ENCODE peak calls at places on chromosome 5, in five cellular contexts. Y is A549, N is suprapubic skin, I is stomach, C is ovary. U is an unnamed sample.

GRCh38 chr5:14707811-14708210 is 43.3 kb downstream of the OTULIN start:
- DNase-seq in Y (no peak), C (no peak), N (no peak), I (no peak), U (no peak)

GRCh38 chr5:39721394-39721793 is 296.6 kb upstream of the DAB2 start:
- DNase-seq in Y (no peak), I (no peak), C (no peak), N (no peak), U (no peak)

GRCh38 chr5:126780165-126780827 is 3.4 kb downstream of the LMNB1 start:
- DNase-seq in C (peak; percentile 23), I (peak; percentile 38), Y (peak; percentile 73), N (no peak), U (no peak)

GRCh38 chr5:151126199-151126645 is 31.4 kb downstream of the ANXA6 start:
- DNase-seq in Y (peak; percentile 74), C (peak; percentile 75), N (no peak), I (peak; percentile 82), U (no peak)

GRCh38 chr5:149617760-149618306 is 36.5 kb downstream of the ARHGEF37 start:
- DNase-seq in Y (no peak), I (no peak), N (no peak), C (no peak), U (no peak)

GRCh38 chr5:38994329-38994927 is 79.8 kb downstream of the RICTOR start:
- DNase-seq in N (no peak), Y (peak; percentile 24), C (no peak), I (no peak), U (no peak)

GRCh38 chr5:132017316-132017715 is 5.9 kb upstream of the ACSL6 start:
- DNase-seq in N (no peak), I (no peak), C (no peak), Y (no peak), U (no peak)

GRCh38 chr5:162372265-162372664 is 304.7 kb downstream of the GABRG2 start:
- DNase-seq in N (no peak), I (no peak), C (no peak), Y (no peak), U (no peak)

GRCh38 chr5:15902050-15902449 is 277.5 kb downstream of the MARCHF11 start:
- DNase-seq in Y (no peak), C (no peak), I (no peak), N (no peak), U (no peak)

GRCh38 chr5:33850100-33850594 is 41.6 kb downstream of the ADAMTS12 start:
- DNase-seq in I (no peak), N (no peak), C (no peak), Y (no peak), U (no peak)

GRCh38 chr5:6362846-6363245 is 15.5 kb downstream of the MED10 start:
- DNase-seq in C (no peak), Y (no peak), I (peak; percentile 14), N (no peak), U (no peak)

GRCh38 chr5:54460181-54460919 is 4.9 kb downstream of the HSPB3 start:
- DNase-seq in N (no peak), Y (no peak), I (no peak), C (no peak), U (no peak)

GRCh38 chr5:124677376-124677998 is 69.0 kb downstream of the ZNF608 start:
- DNase-seq in N (no peak), I (no peak), C (no peak), Y (no peak), U (no peak)

GRCh38 chr5:65262094-65262493 is 219.6 kb downstream of the ADAMTS6 start:
- DNase-seq in N (no peak), I (no peak), Y (no peak), C (peak; percentile 33), U (no peak)

GRCh38 chr5:173689713-173690360 is 73.4 kb upstream of the BOD1 start:
- DNase-seq in I (peak; percentile 59), C (no peak), Y (peak; percentile 88), N (no peak), U (no peak)

GRCh38 chr5:72065751-72066255 is 41.5 kb upstream of the MAP1B start:
- DNase-seq in N (no peak), Y (peak; percentile 25), I (no peak), C (no peak), U (no peak)

DNA sequence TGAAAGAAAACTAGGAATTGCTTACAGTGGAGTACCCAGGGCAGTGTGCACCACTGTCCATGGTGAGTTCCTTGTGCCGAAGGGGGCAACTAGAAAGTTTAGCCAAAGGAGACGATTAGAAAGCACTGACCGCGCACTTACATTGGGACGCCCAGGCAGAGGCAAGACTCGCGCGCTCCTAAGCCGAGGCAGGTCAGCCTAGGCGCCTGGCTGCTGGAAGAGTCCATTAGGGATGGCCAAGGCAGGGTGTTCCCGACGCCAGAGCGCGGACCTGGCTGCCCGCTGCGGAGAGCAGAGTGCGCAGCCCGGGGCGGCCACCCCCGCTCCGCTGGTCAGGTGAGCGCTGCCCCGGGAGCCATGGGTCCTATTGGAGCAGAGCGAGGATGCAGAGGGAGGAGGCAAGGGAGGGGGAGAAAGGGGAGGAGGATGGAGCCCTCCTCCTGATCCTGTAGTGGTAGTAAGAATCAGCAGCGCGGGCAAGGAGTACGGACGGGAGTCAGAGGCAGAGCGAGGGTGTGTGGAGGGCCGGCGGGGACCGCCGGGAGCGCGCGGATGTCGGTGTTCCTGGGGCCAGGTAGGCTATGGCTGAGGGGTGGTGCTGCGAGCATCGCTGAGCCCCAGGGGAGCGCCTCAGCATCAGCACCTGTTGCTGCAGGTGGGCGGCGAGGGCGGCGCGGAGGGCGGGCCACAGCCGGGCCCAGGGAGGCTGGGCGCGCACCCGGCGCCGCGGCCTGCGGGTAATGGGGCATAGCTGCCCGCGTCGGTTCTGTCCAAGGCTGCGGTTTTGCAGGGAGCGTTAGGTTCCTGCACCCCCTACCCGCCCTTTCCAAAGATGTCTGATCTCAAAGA is at the start of gene ADGRV1:
- DNase-seq in I (peak; percentile 77), C (peak; percentile 34), Y (peak; percentile 8), N (no peak), U (no peak)
- H3K27ac ChIP-seq in I (peak within 1 kb of the TSS; percentile 15), C (no peak within 1 kb of the TSS), Y (no peak within 1 kb of the TSS), N (no peak within 1 kb of the TSS), U (no peak within 1 kb of the TSS)

DNA sequence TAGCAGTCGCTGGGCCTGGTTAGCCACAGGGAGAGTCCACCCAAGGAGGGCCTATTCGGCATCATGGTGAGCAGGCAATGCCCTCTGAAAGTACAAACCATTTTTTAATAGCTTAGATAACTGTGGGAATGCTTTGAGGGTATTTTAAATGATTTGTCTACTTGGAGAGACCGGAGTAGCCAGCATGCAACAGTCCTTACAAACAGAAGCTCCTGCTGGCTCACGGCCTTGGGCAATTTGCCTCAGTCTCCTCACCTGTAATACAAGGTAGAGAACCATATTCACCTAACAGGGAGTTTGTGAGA is 128.8 kb downstream of the COL23A1 start:
- DNase-seq in I (no peak), N (no peak), Y (no peak), C (no peak), U (no peak)
- H3K9me3 ChIP-seq in I (no peaks in the 10 kb centered on the region), N (no peaks in the 10 kb centered on the region), Y (peaks cover 16% of the 10 kb centered on the region), C (no peaks in the 10 kb centered on the region), U (no peaks in the 10 kb centered on the region)

DNA sequence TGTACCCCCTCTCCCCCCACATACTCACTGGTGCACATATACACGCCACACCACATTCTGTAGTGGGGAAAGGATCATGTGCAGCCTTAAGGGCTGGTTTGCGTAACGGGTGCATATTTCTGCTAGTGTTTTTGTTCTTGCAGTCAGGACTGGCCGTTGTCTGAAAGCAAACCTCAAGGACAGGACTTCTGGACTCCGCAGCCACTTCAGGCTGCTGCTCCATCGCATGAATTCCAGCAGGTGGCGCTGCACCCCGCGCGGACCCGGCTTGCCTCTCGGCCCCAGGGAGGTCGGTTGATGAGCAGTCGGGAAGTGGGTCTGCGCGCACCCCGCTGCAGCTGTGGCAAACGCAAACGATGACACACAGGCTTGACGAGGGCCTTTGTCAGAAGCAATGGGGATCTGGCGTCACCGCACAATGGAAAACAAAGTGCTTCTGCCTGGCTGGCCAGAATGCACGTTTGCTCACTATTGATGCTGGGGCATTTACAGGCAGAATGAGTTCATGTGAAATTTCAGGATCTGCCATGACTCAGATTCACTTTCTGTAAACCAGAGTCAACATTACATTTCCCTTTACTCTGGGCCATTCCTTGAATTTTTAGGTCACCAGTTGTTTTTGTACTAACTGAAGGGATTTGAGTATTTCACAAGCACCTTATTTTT is 36.3 kb upstream of the GLRX start:
- DNase-seq in I (peak; percentile 90), C (peak; percentile 94), N (peak; percentile 95), Y (peak; percentile 95), U (peak; percentile 98)
- TF ChIP-seq EP300 in I (peak; percentile 94), C (peak; percentile 91), N (peak; percentile 68), Y (peak; percentile 86), U (peak; percentile 82)

GRCh38 chr5:79705632-79706031 is 16.0 kb downstream of the CMYA5 start:
- DNase-seq in I (no peak), N (no peak), C (no peak), Y (no peak), U (no peak)

GRCh38 chr5:79702606-79703380 is 13.2 kb downstream of the CMYA5 start:
- DNase-seq in N (no peak), I (no peak), Y (peak; percentile 24), C (no peak), U (no peak)

GRCh38 chr5:79704553-79704952 is 14.9 kb downstream of the CMYA5 start:
- DNase-seq in C (no peak), N (no peak), Y (no peak), I (no peak), U (no peak)

GRCh38 chr5:79703381-79703645 is 13.7 kb downstream of the CMYA5 start:
- DNase-seq in N (no peak), C (no peak), Y (no peak), I (no peak), U (no peak)

DNA sequence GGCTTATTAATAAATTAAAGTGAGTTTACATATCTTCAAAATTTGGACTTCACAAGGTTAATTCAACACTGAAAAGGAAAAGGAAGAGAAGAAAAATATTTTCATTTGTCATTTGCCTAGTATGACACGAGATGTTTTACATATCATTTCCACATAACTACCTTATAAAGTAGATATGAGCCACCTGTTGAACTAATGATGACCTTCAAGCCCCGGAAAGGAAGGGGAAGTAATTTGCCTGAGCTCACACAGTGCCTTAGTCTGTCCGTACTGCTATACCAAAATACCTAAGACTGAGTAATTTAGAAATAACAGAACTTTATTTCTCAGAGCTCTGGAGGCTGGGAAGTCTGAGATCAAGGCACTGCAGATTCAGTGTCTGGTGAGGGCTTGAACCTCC is 17.9 kb downstream of the CMYA5 start:
- DNase-seq in C (no peak), I (no peak), N (no peak), Y (no peak), U (no peak)
- H3K27ac ChIP-seq in C (no peak overlapping the region), I (no peak overlapping the region), N (no peak overlapping the region), Y (no peak overlapping the region), U (no peak overlapping the region)

GRCh38 chr5:4098226-4098625 is 502.6 kb downstream of the IRX1 start:
- DNase-seq in Y (no peak), C (no peak), I (no peak), N (no peak), U (peak; percentile 79)

GRCh38 chr5:4101189-4101588 is 505.6 kb downstream of the IRX1 start:
- DNase-seq in C (no peak), N (no peak), I (no peak), Y (no peak), U (no peak)

GRCh38 chr5:4099401-4099800 is 503.8 kb downstream of the IRX1 start:
- DNase-seq in I (no peak), C (no peak), N (no peak), Y (no peak), U (peak; percentile 39)

GRCh38 chr5:4097194-4097593 is 501.6 kb downstream of the IRX1 start:
- DNase-seq in C (no peak), N (no peak), Y (no peak), I (no peak), U (peak; percentile 50)

DNA sequence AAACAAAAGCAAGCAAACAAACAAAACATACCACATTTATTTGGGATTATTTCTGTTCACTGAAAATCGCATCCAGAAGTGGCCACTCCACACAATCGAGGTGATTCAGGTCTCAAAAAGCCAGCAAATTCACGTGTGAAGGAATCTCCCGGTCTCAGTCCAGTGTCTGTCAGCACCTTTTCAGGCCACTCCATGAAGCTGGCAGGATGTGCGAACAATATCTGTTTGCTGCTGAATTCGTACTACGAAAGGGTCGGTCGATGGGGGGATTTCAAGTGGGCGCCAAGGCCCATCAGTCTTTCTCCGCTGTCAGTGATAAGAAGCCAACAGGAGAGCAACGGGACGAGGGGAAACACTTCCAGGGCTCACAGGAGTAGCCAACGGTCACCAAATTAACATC is 505.1 kb downstream of the IRX1 start:
- DNase-seq in C (no peak), I (no peak), Y (no peak), N (no peak), U (no peak)
- H3K9me3 ChIP-seq in C (no peaks in the 10 kb centered on the region), I (no peaks in the 10 kb centered on the region), Y (peaks cover 4% of the 10 kb centered on the region), N (no peaks in the 10 kb centered on the region), U (no peaks in the 10 kb centered on the region)